ENCODE peak calls at places on chromosome 2, in five cellular contexts. I is AG10803, K is dorsolateral prefrontal cortex, Y is T-helper 9 cell, T is BJ. N is an unnamed sample.

GRCh38 chr2:232333361-232334135 is 45.0 kb upstream of the ALPP start:
- DNase-seq in K (peak), T (no peak), I (no peak), Y (no peak), N (no peak)

GRCh38 chr2:42031783-42032620 is 15.8 kb upstream of the PKDCC start:
- DNase-seq in T (no peak), I (no peak), K (no peak), Y (no peak), N (no peak)

GRCh38 chr2:237084444-237084843 is 1.2 kb upstream of the COPS8 start:
- DNase-seq in T (no peak), Y (no peak), K (no peak), I (no peak), N (no peak)

GRCh38 chr2:158953926-158954763 is 14.3 kb upstream of the TANC1 start:
- DNase-seq in T (peak), K (no peak), Y (peak), I (peak), N (peak)

GRCh38 chr2:158381205-158381604 is 75.3 kb downstream of the CCDC148 start:
- DNase-seq in T (no peak), I (no peak), Y (no peak), K (no peak), N (no peak)

GRCh38 chr2:157106950-157107349 is 150.6 kb upstream of the GALNT5 start:
- DNase-seq in K (no peak), I (no peak), T (no peak), Y (no peak), N (no peak)

GRCh38 chr2:46559257-46559656 is 79.9 kb downstream of the TMEM247 start:
- DNase-seq in Y (no peak), I (no peak), T (no peak), K (no peak), N (no peak)

GRCh38 chr2:14255135-14255820 is 377.2 kb upstream of the LRATD1 start:
- DNase-seq in Y (no peak), T (no peak), I (no peak), K (peak), N (no peak)